ENCODE peak calls at places on chromosomes 6 and 20, in seven cellular contexts. L is HCT116, F is astrocyte, P is fibroblast of lung, C is K562, I is neural progenitor cell, O is hepatocyte. J is an unnamed sample. For H3K9me3 and H3K4me1, the result is how much of the 10 kb centered on the place peaks cover.

GRCh38 chr6:42131531-42131930 is 10.9 kb downstream of the C6orf132 start:
- DNase-seq in I (no peak), F (peak), C (no peak), P (peak), O (no peak), L (no peak), J (no peak)

GRCh38 chr6:44527961-44528644 is 140.6 kb downstream of the CDC5L start:
- DNase-seq in C (no peak), L (no peak), P (no peak), F (no peak), I (no peak), O (no peak), J (no peak)

GRCh38 chr20:6828794-6829423 is 61.4 kb downstream of the BMP2 start:
- DNase-seq in I (peak), O (peak), F (peak), C (peak), P (peak), L (peak), J (peak)

GRCh38 chr6:74870403-74870802 is 335.4 kb downstream of the COL12A1 start:
- DNase-seq in F (peak), I (no peak), O (peak), C (no peak), L (peak), P (no peak), J (peak)

GRCh38 chr6:131519670-131520436 is 53.2 kb upstream of the ARG1 start:
- DNase-seq in O (peak), I (peak), C (peak), L (peak), F (peak), P (peak), J (peak)

GRCh38 chr6:7085911-7086310 is 21.9 kb upstream of the RREB1 start:
- DNase-seq in C (no peak), L (no peak), F (no peak), I (no peak), O (no peak), P (peak), J (peak)

GRCh38 chr20:36526521-36527011 is 14.8 kb upstream of the MYL9 start:
- DNase-seq in L (no peak), O (no peak), F (no peak), P (no peak), I (no peak), C (no peak), J (no peak)

GRCh38 chr6:31450736-31451135 is 47.2 kb upstream of the MICB start:
- DNase-seq in O (no peak), F (no peak), I (no peak), L (no peak), P (no peak), C (no peak), J (no peak)

GRCh38 chr20:50862546-50862945 is 67.7 kb downstream of the BCAS4 start:
- DNase-seq in O (no peak), I (no peak), C (no peak), F (no peak), P (no peak), L (no peak), J (no peak)

GRCh38 chr20:36002855-36003254 is 34.5 kb downstream of the CNBD2 start:
- DNase-seq in F (no peak), O (no peak), C (no peak), P (no peak), L (no peak), I (no peak), J (no peak)

GRCh38 chr20:31704225-31705119 is 18.2 kb downstream of the BCL2L1 start:
- DNase-seq in I (peak), O (peak), P (no peak), C (no peak), F (peak), L (peak), J (no peak)

GRCh38 chr6:113824411-113824810 is 32.7 kb upstream of the MARCKS start:
- DNase-seq in L (no peak), P (peak), C (no peak), O (no peak), F (peak), I (no peak), J (no peak)

GRCh38 chr20:25576783-25577530 is 8.4 kb downstream of the NINL start:
- DNase-seq in I (no peak), P (no peak), F (no peak), L (no peak), O (no peak), C (no peak), J (no peak)

GRCh38 chr6:105326216-105326615 is 76.7 kb downstream of the PREP start:
- DNase-seq in L (peak), O (no peak), I (no peak), F (peak), P (peak), C (no peak), J (no peak)

GRCh38 chr6:132919028-132919427 is 104.7 kb downstream of the RPS12 start:
- DNase-seq in P (peak), O (no peak), I (no peak), F (peak), L (no peak), C (no peak), J (peak)

GRCh38 chr6:170102582-170103481 is 188.0 kb downstream of the DLL1 start:
- DNase-seq in F (no peak), O (no peak), P (no peak), L (no peak), I (no peak), C (no peak), J (no peak)

GRCh38 chr6:16669227-16669626 is 92.0 kb downstream of the ATXN1 start:
- DNase-seq in L (peak), C (no peak), I (no peak), P (no peak), O (no peak), F (peak), J (peak)

GRCh38 chr20:39986231-39986904 is 702.7 kb downstream of the MAFB start:
- DNase-seq in L (no peak), O (peak), F (peak), P (peak), I (peak), C (no peak), J (peak)

GRCh38 chr6:9842004-9842720 is 572.7 kb downstream of the TFAP2A start:
- DNase-seq in P (no peak), C (no peak), I (peak), L (no peak), F (no peak), O (no peak), J (no peak)

GRCh38 chr6:9851541-9852380 is 563.1 kb downstream of the TFAP2A start:
- DNase-seq in C (no peak), P (no peak), O (peak), L (peak), I (peak), F (peak), J (peak)

GRCh38 chr6:9851006-9851405 is 563.9 kb downstream of the TFAP2A start:
- DNase-seq in P (no peak), C (no peak), I (no peak), O (no peak), F (no peak), L (no peak), J (no peak)

DNA sequence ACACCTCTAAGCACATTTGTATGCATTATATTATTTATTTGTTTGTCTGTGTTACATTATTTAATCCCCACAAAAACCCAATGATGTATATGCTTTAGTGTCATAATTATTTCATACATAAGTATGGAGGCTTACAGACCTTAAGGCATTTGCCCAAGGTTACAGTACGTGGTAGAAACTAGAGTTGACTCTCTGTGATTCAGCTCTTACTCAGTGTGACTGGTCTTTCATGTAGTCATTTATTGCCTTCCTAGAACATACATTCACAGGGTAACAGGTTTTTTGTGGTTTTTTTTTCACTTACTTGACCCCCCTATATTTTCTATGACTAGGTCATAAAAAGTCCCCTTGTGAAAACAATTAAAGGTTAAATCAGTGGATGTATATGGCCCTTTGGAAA is 566.8 kb downstream of the TFAP2A start:
- DNase-seq in P (no peak), C (no peak), O (no peak), L (no peak), F (no peak), I (no peak), J (no peak)
- H3K9me3 ChIP-seq in P (under half), C (under half), O (under half), L (under half), F (under half), I (under half), J (under half)

DNA sequence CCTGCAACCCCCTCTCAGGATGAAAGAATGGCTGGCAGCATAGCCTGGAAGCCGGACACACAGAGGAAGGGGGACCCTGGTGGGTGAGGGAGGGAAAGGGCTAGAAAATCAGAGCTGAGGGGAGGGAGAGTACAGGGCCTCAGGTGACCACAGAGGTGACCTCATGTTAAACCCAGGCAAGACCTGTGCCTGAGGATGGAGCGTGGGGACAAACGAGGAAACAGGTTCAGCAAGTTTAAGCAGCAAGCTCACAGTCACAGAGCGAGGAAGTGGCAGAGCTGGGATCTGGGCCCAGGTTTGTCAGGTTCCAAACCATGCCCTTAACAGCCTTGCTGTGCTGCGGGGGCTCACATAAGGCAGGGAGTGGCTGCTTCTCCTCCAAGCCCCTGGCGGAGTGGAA is 4.0 kb upstream of the BPI start:
- DNase-seq in F (no peak), L (no peak), P (no peak), C (no peak), O (no peak), I (no peak), J (no peak)
- H3K4me1 ChIP-seq in F (under half), L (under half), P (under half), C (under half), O (under half), I (under half), J (under half)

GRCh38 chr20:22568872-22569344 is 15.5 kb downstream of the FOXA2 start:
- DNase-seq in O (no peak), I (peak), C (no peak), L (no peak), P (no peak), F (no peak), J (no peak)
- TF ChIP-seq EZH2 in O (peak), I (peak), C (no peak), L (no peak), P (no peak), F (no peak), J (peak)

GRCh38 chr20:43812216-43812615 is 85.4 kb upstream of the GTSF1L start:
- DNase-seq in F (peak), C (no peak), I (no peak), L (no peak), P (no peak), O (no peak), J (no peak)

GRCh38 chr20:43804781-43805180 is 78.0 kb upstream of the GTSF1L start:
- DNase-seq in L (no peak), C (no peak), I (no peak), F (no peak), O (no peak), P (no peak), J (no peak)

DNA sequence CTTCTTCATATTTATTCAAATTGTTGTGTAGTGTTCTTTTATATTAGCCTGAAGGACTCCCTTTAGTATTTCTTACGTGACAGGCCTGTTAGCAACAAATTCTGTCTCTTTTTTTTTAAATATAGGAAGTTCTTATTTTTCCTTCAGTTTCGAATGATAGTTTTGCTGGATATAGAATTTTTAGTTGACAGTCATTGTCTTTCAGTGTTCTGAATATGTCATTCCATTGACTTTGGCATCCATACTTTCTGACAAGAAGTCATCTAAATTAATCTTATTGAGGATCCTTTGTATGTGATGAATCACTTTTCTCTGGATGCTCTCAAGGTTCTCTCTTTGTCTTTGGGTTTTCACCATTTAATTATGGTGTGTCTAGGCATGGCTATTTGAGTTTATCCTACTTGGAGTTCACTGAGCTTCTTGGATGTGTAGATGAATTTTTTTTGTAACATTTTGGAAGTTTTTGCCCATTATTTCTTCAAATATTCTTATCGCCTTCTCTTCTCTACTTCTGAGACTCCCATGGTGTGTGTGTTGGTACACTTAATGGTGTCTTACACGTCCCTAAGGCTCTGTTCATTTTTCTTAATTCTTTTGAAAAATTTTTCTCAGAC is 82.5 kb upstream of the GTSF1L start:
- DNase-seq in C (no peak), F (no peak), O (no peak), L (no peak), P (no peak), I (no peak), J (no peak)
- H3K9me3 ChIP-seq in C (under half), F (under half), O (under half), L (under half), P (under half), I (under half), J (under half)

GRCh38 chr6:158040804-158041347 is 59.2 kb downstream of the SYNJ2 start:
- DNase-seq in L (no peak), P (peak), F (peak), C (no peak), O (peak), I (no peak), J (no peak)

GRCh38 chr6:158039178-158039557 is 57.5 kb downstream of the SYNJ2 start:
- DNase-seq in P (no peak), F (peak), O (peak), I (peak), L (no peak), C (no peak), J (peak)

GRCh38 chr6:158039571-158040050 is 57.9 kb downstream of the SYNJ2 start:
- DNase-seq in F (peak), C (no peak), P (no peak), I (no peak), O (no peak), L (no peak), J (no peak)

GRCh38 chr6:158041370-158041769 is 59.7 kb downstream of the SYNJ2 start:
- DNase-seq in C (no peak), P (no peak), O (no peak), L (no peak), F (no peak), I (no peak), J (no peak)

GRCh38 chr6:158040051-158040803 is 58.6 kb downstream of the SYNJ2 start:
- DNase-seq in C (peak), F (peak), L (peak), I (no peak), O (peak), P (peak), J (peak)
- H3K4me1 ChIP-seq in C (under half), F (half or more), L (half or more), I (under half), O (half or more), P (under half), J (under half)

GRCh38 chr6:46016063-46016608 is 476 bp upstream of the CLIC5 start:
- DNase-seq in F (no peak), C (no peak), I (no peak), O (no peak), P (no peak), L (no peak), J (no peak)
- TF ChIP-seq EZH2 in F (no peak), C (no peak), I (no peak), O (no peak), P (no peak), L (no peak), J (no peak)

GRCh38 chr20:57507477-57507876 is 17.5 kb downstream of the CTCFL start:
- DNase-seq in C (no peak), P (no peak), F (peak), I (no peak), O (no peak), L (no peak), J (no peak)
- H3K9me3 ChIP-seq in C (under half), P (under half), F (under half), I (under half), O (under half), L (under half), J (under half)

GRCh38 chr20:14972690-14973089 is 635.3 kb upstream of the FLRT3 start:
- DNase-seq in C (no peak), O (no peak), F (no peak), P (no peak), L (no peak), I (no peak), J (no peak)
- H3K4me1 ChIP-seq in C (under half), O (under half), F (under half), P (under half), L (under half), I (under half), J (under half)

GRCh38 chr6:50817638-50817950 is 1.1 kb upstream of the TFAP2B start:
- DNase-seq in O (no peak), I (no peak), P (no peak), C (no peak), F (no peak), L (no peak), J (no peak)

GRCh38 chr6:50815436-50816114 is 3.1 kb upstream of the TFAP2B start:
- DNase-seq in P (peak), C (peak), L (no peak), I (no peak), O (peak), F (no peak), J (peak)

GRCh38 chr6:50816947-50817637 is 1.6 kb upstream of the TFAP2B start:
- DNase-seq in L (no peak), P (no peak), O (no peak), C (no peak), I (peak), F (no peak), J (no peak)

GRCh38 chr6:50818673-50819072 is at the start of gene TFAP2B:
- DNase-seq in P (no peak), O (no peak), L (no peak), C (no peak), F (no peak), I (no peak), J (no peak)

DNA sequence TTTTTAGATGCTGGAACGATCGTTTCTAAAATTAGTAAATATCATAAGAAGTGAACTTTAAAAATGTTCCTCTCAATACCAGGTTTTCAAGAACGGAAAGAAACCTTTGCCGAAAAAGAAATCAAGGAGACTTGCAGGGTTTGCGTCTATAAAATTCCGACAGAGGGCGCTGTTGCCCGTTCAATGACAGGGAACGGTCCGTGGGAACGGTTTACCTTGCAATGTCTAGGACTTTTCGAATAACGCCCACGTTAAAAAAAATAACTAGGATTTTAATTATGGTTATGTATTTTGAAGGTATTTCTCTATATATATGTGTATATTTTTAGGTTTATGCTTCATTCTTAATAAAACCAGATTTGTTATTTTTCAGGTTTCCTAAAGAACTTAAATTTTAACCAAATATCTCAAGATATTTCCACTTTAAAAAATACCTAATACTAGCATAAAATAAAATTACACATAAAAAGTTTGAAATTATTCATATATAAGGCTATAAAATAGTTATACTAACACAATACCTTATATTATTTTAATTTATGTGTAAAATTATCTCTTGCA is 2.5 kb upstream of the TFAP2B start:
- DNase-seq in F (peak), O (peak), C (peak), L (peak), I (peak), P (peak), J (peak)
- TF ChIP-seq EZH2 in F (no peak), O (no peak), C (no peak), L (no peak), I (no peak), P (no peak), J (no peak)

J was measured in A673.